ENCODE peak calls at places on chromosome 15, in four cellular contexts. M is ovary, N is dorsolateral prefrontal cortex, E is A549. G is an unnamed sample.

GRCh38 chr15:85764649-85765277 is 30.0 kb downstream of the KLHL25 start:
- DNase-seq in E (no peak), M (no peak), N (no peak), G (no peak)

GRCh38 chr15:31574761-31575160 is 248.1 kb downstream of the KLF13 start:
- DNase-seq in E (no peak), N (no peak), M (no peak), G (no peak)

GRCh38 chr15:78061963-78062427 is 15.5 kb downstream of the TBC1D2B start:
- DNase-seq in N (no peak), M (no peak), E (no peak), G (peak; percentile 52)

GRCh38 chr15:79853492-79854328 is 43.1 kb downstream of the MTHFS start:
- DNase-seq in M (peak; percentile 39), N (peak; percentile 77), E (peak; percentile 90), G (peak; percentile 53)

GRCh38 chr15:65902373-65902772 is 33.1 kb downstream of the RAB11A start:
- DNase-seq in N (no peak), M (no peak), E (peak; percentile 84), G (peak; percentile 55)

GRCh38 chr15:33612721-33613304 is 302.0 kb downstream of the RYR3 start:
- DNase-seq in E (no peak), N (no peak), M (no peak), G (no peak)

GRCh38 chr15:66802087-66803001 is 100.3 kb downstream of the SMAD6 start:
- DNase-seq in M (no peak), N (no peak), E (no peak), G (no peak)

GRCh38 chr15:44038801-44039200 is 156.3 kb downstream of the FRMD5 start:
- DNase-seq in M (no peak), N (no peak), E (peak; percentile 9), G (no peak)

GRCh38 chr15:51776952-51777574 is 25.7 kb downstream of the TMOD2 start:
- DNase-seq in M (peak; percentile 37), N (peak; percentile 82), E (peak; percentile 88), G (peak; percentile 75)

DNA sequence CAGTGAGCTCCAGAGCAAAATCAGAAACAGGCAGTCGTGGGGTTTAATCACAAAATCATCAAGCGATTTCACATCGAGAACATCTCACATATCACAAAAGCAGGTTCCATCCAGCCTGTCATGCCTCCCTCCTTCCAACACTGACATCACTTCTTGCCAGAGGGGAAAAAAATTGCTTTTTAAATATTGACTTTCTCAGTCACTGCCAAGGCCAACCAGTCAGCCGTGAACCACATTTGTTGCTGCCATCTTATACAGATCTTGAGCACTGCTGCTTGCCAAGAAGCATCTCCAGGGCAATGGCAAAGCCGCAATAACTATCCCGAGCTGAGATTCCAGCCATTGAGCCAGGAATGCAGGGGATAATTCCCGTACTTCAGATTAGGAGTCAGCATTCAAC is 174.6 kb downstream of the ANXA2 start:
- DNase-seq in M (no peak), E (no peak), N (no peak), G (no peak)
- TF ChIP-seq CTCF in M (no peak), E (no peak), N (no peak), G (no peak)

GRCh38 chr15:98611031-98611430 is 37.3 kb upstream of the IGF1R start:
- DNase-seq in N (no peak), M (no peak), E (no peak), G (no peak)
- TF ChIP-seq CTCF in N (no peak), M (no peak), E (no peak), G (no peak)

GRCh38 chr15:74174966-74175270 is 1.4 kb downstream of the ISLR start:
- DNase-seq in N (no peak), E (no peak), M (no peak), G (no peak)

GRCh38 chr15:74178326-74179100 is 5.0 kb downstream of the ISLR start:
- DNase-seq in N (no peak), M (peak; percentile 13), E (no peak), G (no peak)

GRCh38 chr15:74174216-74174965 is 881 bp downstream of the ISLR start:
- DNase-seq in M (peak; percentile 80), E (no peak), N (no peak), G (no peak)

GRCh38 chr15:74175271-74176191 is 2.0 kb downstream of the ISLR start:
- DNase-seq in M (no peak), N (no peak), E (no peak), G (no peak)

DNA sequence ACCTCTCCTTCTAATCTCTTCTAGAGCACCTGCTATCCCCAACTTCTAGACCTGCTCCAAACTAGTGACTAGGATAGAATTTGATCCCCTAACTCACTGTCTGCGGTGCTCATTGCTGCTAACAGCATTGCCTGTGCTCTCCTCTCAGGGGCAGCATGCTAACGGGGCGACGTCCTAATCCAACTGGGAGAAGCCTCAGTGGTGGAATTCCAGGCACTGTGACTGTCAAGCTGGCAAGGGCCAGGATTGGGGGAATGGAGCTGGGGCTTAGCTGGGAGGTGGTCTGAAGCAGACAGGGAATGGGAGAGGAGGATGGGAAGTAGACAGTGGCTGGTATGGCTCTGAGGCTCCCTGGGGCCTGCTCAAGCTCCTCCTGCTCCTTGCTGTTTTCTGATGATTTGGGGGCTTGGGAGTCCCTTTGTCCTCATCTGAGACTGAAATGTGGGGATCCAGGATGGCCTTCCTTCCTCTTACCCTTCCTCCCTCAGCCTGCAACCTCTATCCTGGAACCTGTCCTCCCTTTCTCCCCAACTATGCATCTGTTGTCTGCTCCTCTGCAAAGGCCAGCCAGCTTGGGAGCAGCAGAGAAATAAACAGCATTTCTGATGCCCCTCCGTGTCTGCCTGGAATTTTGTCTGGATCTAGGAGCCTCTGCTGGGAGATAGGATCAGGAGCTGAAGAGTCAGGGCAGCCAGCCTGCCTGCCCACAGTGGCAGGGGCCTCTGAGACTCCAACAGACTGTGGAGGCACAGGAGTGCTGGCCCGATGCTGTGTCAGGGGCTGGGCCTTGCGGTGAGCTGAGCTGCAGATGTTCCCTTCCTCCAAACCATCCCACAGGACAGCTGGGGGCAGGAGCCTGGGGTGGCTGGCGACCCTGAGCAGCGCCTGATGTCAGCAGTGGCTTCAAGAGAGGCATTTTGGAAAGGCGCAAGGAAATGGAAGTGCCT is 3.0 kb downstream of the ISLR start:
- DNase-seq in M (peak; percentile 8), E (no peak), N (no peak), G (no peak)
- TF ChIP-seq CTCF in M (no peak), E (no peak), N (no peak), G (no peak)

GRCh38 chr15:27589782-27590181 is 509.3 kb downstream of the OCA2 start:
- DNase-seq in N (no peak), M (no peak), E (no peak), G (no peak)

GRCh38 chr15:27589260-27589659 is 509.9 kb downstream of the OCA2 start:
- DNase-seq in E (no peak), M (no peak), N (no peak), G (no peak)

GRCh38 chr15:27587810-27588209 is 511.3 kb downstream of the OCA2 start:
- DNase-seq in M (no peak), N (no peak), E (no peak), G (no peak)

GRCh38 chr15:27592036-27592725 is 506.9 kb downstream of the OCA2 start:
- DNase-seq in N (no peak), E (no peak), M (no peak), G (no peak)
- TF ChIP-seq CTCF in N (no peak), E (no peak), M (no peak), G (no peak)

DNA sequence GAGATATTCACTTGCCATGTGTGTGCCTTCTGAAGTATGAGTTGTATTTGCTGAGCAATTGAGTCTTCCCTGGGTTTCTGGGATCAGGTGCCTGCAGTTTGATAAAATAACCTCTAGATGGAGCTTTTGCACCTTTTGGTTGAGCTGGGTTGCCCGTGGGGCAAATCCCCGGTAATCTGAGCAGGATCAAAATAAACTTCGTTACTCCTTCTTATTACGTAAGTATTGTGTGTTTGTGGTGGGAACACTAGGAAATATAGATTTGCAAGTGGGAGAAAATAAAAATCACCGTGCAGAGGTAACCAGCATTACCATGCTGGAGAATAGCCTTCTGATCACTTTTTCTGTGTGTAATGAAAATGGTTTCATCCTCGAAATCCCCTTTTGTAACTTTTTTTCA is 277.4 kb upstream of the NR2E3 start:
- DNase-seq in E (peak; percentile 43), M (no peak), N (no peak), G (peak; percentile 23)
- TF ChIP-seq CTCF in E (peak; percentile 50), M (no peak), N (peak; percentile 33), G (no peak)

GRCh38 chr15:71471347-71471746 is 339.0 kb upstream of the NR2E3 start:
- DNase-seq in E (peak; percentile 36), M (no peak), N (no peak), G (peak; percentile 37)

GRCh38 chr15:71465109-71465508 is 345.2 kb upstream of the NR2E3 start:
- DNase-seq in E (no peak), N (no peak), M (no peak), G (no peak)

GRCh38 chr15:71472699-71473098 is 337.7 kb upstream of the NR2E3 start:
- DNase-seq in M (no peak), N (no peak), E (no peak), G (no peak)

GRCh38 chr15:71468715-71469114 is 341.6 kb upstream of the NR2E3 start:
- DNase-seq in E (no peak), N (no peak), M (no peak), G (no peak)

GRCh38 chr15:71469393-71469792 is 341.0 kb upstream of the NR2E3 start:
- DNase-seq in M (no peak), E (no peak), N (no peak), G (no peak)
- TF ChIP-seq CTCF in M (no peak), E (no peak), N (no peak), G (no peak)

GRCh38 chr15:48718646-48719045 is 73.1 kb upstream of the FBN1 start:
- DNase-seq in M (no peak), E (no peak), N (no peak), G (no peak)

GRCh38 chr15:48721061-48721810 is 75.7 kb upstream of the FBN1 start:
- DNase-seq in N (no peak), M (no peak), E (no peak), G (no peak)

GRCh38 chr15:48720646-48721045 is 75.1 kb upstream of the FBN1 start:
- DNase-seq in M (no peak), E (no peak), N (no peak), G (no peak)

GRCh38 chr15:48719668-48720067 is 74.2 kb upstream of the FBN1 start:
- DNase-seq in E (no peak), N (no peak), M (no peak), G (no peak)

GRCh38 chr15:48717458-48717857 is 71.9 kb upstream of the FBN1 start:
- DNase-seq in E (no peak), N (no peak), M (no peak), G (no peak)
- TF ChIP-seq CTCF in E (no peak), N (no peak), M (no peak), G (no peak)

GRCh38 chr15:100892013-100892355 is 12.4 kb downstream of the ALDH1A3 start:
- DNase-seq in N (no peak), M (no peak), E (no peak), G (no peak)
- TF ChIP-seq CTCF in N (no peak), M (no peak), E (no peak), G (no peak)

G was measured in GM13976.